ENCODE peak calls at places on chromosomes 2 and 18, in four cellular contexts. One of them, this sample, is unnamed.

GRCh38 chr18:77063256-77063655 is 69.3 kb downstream of the MBP start:
- DNase-seq in effector memory CD4-positive, alpha-beta T cell: peak; percentile 75
- DNase-seq in Right ventricle myocardium inferior: no peak
- DNase-seq in body of pancreas: no peak
- DNase-seq in this sample: no peak

GRCh38 chr2:236964291-236964690 is 121.4 kb upstream of the COPS8 start:
- DNase-seq in effector memory CD4-positive, alpha-beta T cell: no peak
- DNase-seq in Right ventricle myocardium inferior: no peak
- DNase-seq in body of pancreas: no peak
- DNase-seq in this sample: peak; percentile 71

GRCh38 chr2:36360063-36360462 is 4.5 kb downstream of the CRIM1 start:
- DNase-seq in effector memory CD4-positive, alpha-beta T cell: no peak
- DNase-seq in Right ventricle myocardium inferior: no peak
- DNase-seq in body of pancreas: no peak
- DNase-seq in this sample: no peak

GRCh38 chr2:109720379-109721116 is 73.6 kb upstream of the RGPD5 start:
- DNase-seq in effector memory CD4-positive, alpha-beta T cell: no peak
- DNase-seq in Right ventricle myocardium inferior: no peak
- DNase-seq in body of pancreas: no peak
- DNase-seq in this sample: peak; percentile 60

GRCh38 chr2:61759718-61760117 is 94.1 kb downstream of the FAM161A start:
- DNase-seq in effector memory CD4-positive, alpha-beta T cell: no peak
- DNase-seq in Right ventricle myocardium inferior: no peak
- DNase-seq in body of pancreas: no peak
- DNase-seq in this sample: no peak

GRCh38 chr2:160417745-160418397 is 75.7 kb downstream of the RBMS1 start:
- DNase-seq in effector memory CD4-positive, alpha-beta T cell: no peak
- DNase-seq in Right ventricle myocardium inferior: no peak
- DNase-seq in body of pancreas: no peak
- DNase-seq in this sample: no peak

GRCh38 chr2:236632295-236633218 is 62.9 kb downstream of the ACKR3 start:
- DNase-seq in effector memory CD4-positive, alpha-beta T cell: no peak
- DNase-seq in Right ventricle myocardium inferior: no peak
- DNase-seq in body of pancreas: no peak
- DNase-seq in this sample: peak; percentile 48

GRCh38 chr2:10140841-10141610 is 18.5 kb downstream of the RRM2 start:
- DNase-seq in effector memory CD4-positive, alpha-beta T cell: no peak
- DNase-seq in Right ventricle myocardium inferior: no peak
- DNase-seq in body of pancreas: no peak
- DNase-seq in this sample: no peak

GRCh38 chr2:229947544-229947943 is 25.2 kb downstream of the FBXO36 start:
- DNase-seq in effector memory CD4-positive, alpha-beta T cell: no peak
- DNase-seq in Right ventricle myocardium inferior: no peak
- DNase-seq in body of pancreas: no peak
- DNase-seq in this sample: no peak

GRCh38 chr2:181178130-181178529 is 197.7 kb downstream of the UBE2E3 start:
- DNase-seq in effector memory CD4-positive, alpha-beta T cell: no peak
- DNase-seq in Right ventricle myocardium inferior: no peak
- DNase-seq in body of pancreas: no peak
- DNase-seq in this sample: no peak

This sample was measured in suprapubic skin.